ENCODE peak calls at places on chromosomes 6 and 20, in six cellular contexts. One of them, this sample, is unnamed.

GRCh38 chr6:4928426-4928825 is 75.4 kb downstream of the RPP40 start:
- DNase-seq in NCI-H460: no peak
- DNase-seq in germinal center: no peak
- DNase-seq in globus pallidus: no peak
- DNase-seq in HepG2: no peak
- DNase-seq in WTC11: no peak
- DNase-seq in this sample: no peak

GRCh38 chr6:137051790-137052472 is 7.2 kb upstream of the IL20RA start:
- DNase-seq in germinal center: no peak
- DNase-seq in WTC11: no peak
- DNase-seq in NCI-H460: no peak
- DNase-seq in HepG2: peak
- DNase-seq in globus pallidus: no peak
- DNase-seq in this sample: no peak

GRCh38 chr6:6695711-6696048 is 107.2 kb downstream of the LY86 start:
- DNase-seq in WTC11: no peak
- DNase-seq in germinal center: no peak
- DNase-seq in HepG2: no peak
- DNase-seq in globus pallidus: no peak
- DNase-seq in NCI-H460: no peak
- DNase-seq in this sample: no peak

GRCh38 chr20:3729811-3730550 is 2.5 kb upstream of the HSPA12B start:
- DNase-seq in HepG2: no peak
- DNase-seq in NCI-H460: no peak
- DNase-seq in WTC11: no peak
- DNase-seq in globus pallidus: no peak
- DNase-seq in germinal center: no peak
- DNase-seq in this sample: no peak

GRCh38 chr6:140225587-140226438 is 851.4 kb upstream of the CITED2 start:
- DNase-seq in NCI-H460: no peak
- DNase-seq in globus pallidus: no peak
- DNase-seq in HepG2: no peak
- DNase-seq in germinal center: no peak
- DNase-seq in WTC11: no peak
- DNase-seq in this sample: no peak

GRCh38 chr20:44692932-44693476 is 22.2 kb upstream of the CCN5 start:
- DNase-seq in NCI-H460: peak
- DNase-seq in globus pallidus: no peak
- DNase-seq in HepG2: peak
- DNase-seq in germinal center: no peak
- DNase-seq in WTC11: no peak
- DNase-seq in this sample: no peak

GRCh38 chr6:11277275-11278206 is 45.1 kb upstream of the NEDD9 start:
- DNase-seq in NCI-H460: no peak
- DNase-seq in HepG2: peak
- DNase-seq in WTC11: peak
- DNase-seq in globus pallidus: no peak
- DNase-seq in germinal center: peak
- DNase-seq in this sample: peak

GRCh38 chr6:169070506-169071176 is 183.0 kb downstream of the THBS2 start:
- DNase-seq in HepG2: peak
- DNase-seq in globus pallidus: no peak
- DNase-seq in NCI-H460: peak
- DNase-seq in germinal center: no peak
- DNase-seq in WTC11: no peak
- DNase-seq in this sample: peak

GRCh38 chr6:166005846-166006592 is 161.6 kb downstream of the TBXT start:
- DNase-seq in NCI-H460: peak
- DNase-seq in WTC11: no peak
- DNase-seq in globus pallidus: peak
- DNase-seq in germinal center: no peak
- DNase-seq in HepG2: no peak
- DNase-seq in this sample: no peak

GRCh38 chr20:431012-431904 is 23.2 kb downstream of the RBCK1 start:
- DNase-seq in WTC11: peak
- DNase-seq in HepG2: peak
- DNase-seq in globus pallidus: peak
- DNase-seq in germinal center: no peak
- DNase-seq in NCI-H460: peak
- DNase-seq in this sample: peak

GRCh38 chr6:69343856-69344255 is 453.0 kb downstream of the LMBRD1 start:
- DNase-seq in germinal center: no peak
- DNase-seq in HepG2: no peak
- DNase-seq in globus pallidus: peak
- DNase-seq in WTC11: no peak
- DNase-seq in NCI-H460: no peak
- DNase-seq in this sample: no peak

GRCh38 chr6:71043902-71044301 is 87.0 kb upstream of the B3GAT2 start:
- DNase-seq in HepG2: no peak
- DNase-seq in WTC11: no peak
- DNase-seq in germinal center: no peak
- DNase-seq in globus pallidus: no peak
- DNase-seq in NCI-H460: no peak
- DNase-seq in this sample: no peak

GRCh38 chr6:15207923-15208322 is 37.9 kb upstream of the JARID2 start:
- DNase-seq in NCI-H460: no peak
- DNase-seq in HepG2: no peak
- DNase-seq in globus pallidus: no peak
- DNase-seq in germinal center: no peak
- DNase-seq in WTC11: no peak
- DNase-seq in this sample: no peak

GRCh38 chr6:54236984-54237383 is 71.3 kb upstream of the TINAG start:
- DNase-seq in germinal center: no peak
- DNase-seq in HepG2: no peak
- DNase-seq in WTC11: no peak
- DNase-seq in NCI-H460: no peak
- DNase-seq in globus pallidus: no peak
- DNase-seq in this sample: no peak

GRCh38 chr6:14975124-14975815 is 270.6 kb upstream of the JARID2 start:
- DNase-seq in HepG2: no peak
- DNase-seq in NCI-H460: no peak
- DNase-seq in globus pallidus: no peak
- DNase-seq in WTC11: peak
- DNase-seq in germinal center: no peak
- DNase-seq in this sample: no peak

GRCh38 chr6:30556964-30557682 is at the start of gene PRR3:
- DNase-seq in HepG2: peak
- DNase-seq in WTC11: peak
- DNase-seq in globus pallidus: peak
- DNase-seq in germinal center: peak
- DNase-seq in NCI-H460: peak
- DNase-seq in this sample: peak

GRCh38 chr6:156080371-156080770 is 624.7 kb upstream of the NOX3 start:
- DNase-seq in HepG2: no peak
- DNase-seq in germinal center: no peak
- DNase-seq in globus pallidus: no peak
- DNase-seq in NCI-H460: no peak
- DNase-seq in WTC11: no peak
- DNase-seq in this sample: no peak

GRCh38 chr6:25511386-25511785 is 140.6 kb upstream of the SCGN start:
- DNase-seq in germinal center: no peak
- DNase-seq in NCI-H460: no peak
- DNase-seq in HepG2: no peak
- DNase-seq in WTC11: no peak
- DNase-seq in globus pallidus: no peak
- DNase-seq in this sample: no peak

GRCh38 chr20:1894951-1895673 is at the start of gene SIRPA:
- DNase-seq in WTC11: peak
- DNase-seq in NCI-H460: peak
- DNase-seq in globus pallidus: peak
- DNase-seq in HepG2: no peak
- DNase-seq in germinal center: peak
- DNase-seq in this sample: no peak

This sample was measured in breast epithelium.